ENCODE peak calls at places on chromosomes 7 and 10, in eight cellular contexts. Z is endodermal cell; C is lower lobe of right lung; B is activated T-cell treated with anti-CD3 and anti-CD28 coated beads, Interleukin-2, amount 50 U/mL, for 4 hours; T is AG08395; Q is cardiac muscle cell; J is iris pigment epithelial cell; L is astrocyte of the spinal cord. S is an unnamed sample.

GRCh38 chr7:47962262-47962661 is 14.0 kb upstream of the PKD1L1 start:
- DNase-seq in Z (no peak), C (no peak), B (no peak), T (no peak), Q (no peak), J (no peak), L (no peak), S (no peak)

GRCh38 chr10:115948415-115948814 is 324.6 kb downstream of the GFRA1 start:
- DNase-seq in Z (no peak), C (no peak), B (no peak), T (peak), Q (no peak), J (peak), L (peak), S (no peak)

GRCh38 chr7:80646088-80646961 is 7.9 kb downstream of the CD36 start:
- DNase-seq in Z (no peak), C (no peak), B (no peak), T (no peak), Q (no peak), J (no peak), L (no peak), S (no peak)

GRCh38 chr10:23065549-23065948 is 29.8 kb upstream of the MSRB2 start:
- DNase-seq in Z (no peak), C (peak), B (no peak), T (peak), Q (no peak), J (peak), L (peak), S (no peak)

GRCh38 chr7:106538638-106539037 is 122.3 kb downstream of the CCDC71L start:
- DNase-seq in Z (no peak), C (no peak), B (no peak), T (no peak), Q (no peak), J (peak), L (no peak), S (no peak)

GRCh38 chr7:15011289-15011688 is 108.7 kb upstream of the DGKB start:
- DNase-seq in Z (peak), C (no peak), B (no peak), T (no peak), Q (no peak), J (no peak), L (no peak), S (no peak)

GRCh38 chr10:95482501-95483248 is 78.5 kb downstream of the SORBS1 start:
- DNase-seq in Z (no peak), C (no peak), B (no peak), T (no peak), Q (no peak), J (no peak), L (no peak), S (no peak)

GRCh38 chr10:74433993-74434392 is 283.0 kb downstream of the ADK start:
- DNase-seq in Z (no peak), C (no peak), B (no peak), T (no peak), Q (no peak), J (no peak), L (no peak), S (no peak)

GRCh38 chr10:131126321-131127121 is 185.0 kb downstream of the TCERG1L start:
- DNase-seq in Z (peak), C (no peak), B (no peak), T (no peak), Q (no peak), J (no peak), L (no peak), S (no peak)

GRCh38 chr10:89707372-89707771 is 6.0 kb downstream of the KIF20B start:
- DNase-seq in Z (no peak), C (no peak), B (no peak), T (no peak), Q (no peak), J (no peak), L (no peak), S (no peak)

GRCh38 chr7:95549818-95550529 is 46.3 kb downstream of the PDK4 start:
- DNase-seq in Z (peak), C (peak), B (no peak), T (peak), Q (no peak), J (peak), L (peak), S (peak)

GRCh38 chr10:124586142-124586541 is 124.5 kb downstream of the LHPP start:
- DNase-seq in Z (no peak), C (peak), B (no peak), T (no peak), Q (no peak), J (no peak), L (no peak), S (no peak)

GRCh38 chr7:38584443-38585210 is 46.5 kb downstream of the AMPH start:
- DNase-seq in Z (no peak), C (no peak), B (no peak), T (peak), Q (no peak), J (peak), L (peak), S (no peak)